ENCODE peak calls at places on chromosomes 3 and 15, in four cellular contexts. G is aorta, P is A549, Z is coronary artery. K is an unnamed sample.

GRCh38 chr3:163863146-163863545 is 1215.2 kb downstream of the SI start:
- DNase-seq in G (no peak), Z (no peak), P (no peak), K (no peak)

GRCh38 chr3:48938689-48939088 is 20.0 kb downstream of the ARIH2 start:
- DNase-seq in P (no peak), Z (no peak), G (no peak), K (no peak)

GRCh38 chr3:100297784-100298183 is 36.8 kb upstream of the NIT2 start:
- DNase-seq in P (no peak), G (no peak), Z (no peak), K (no peak)

GRCh38 chr15:78104566-78105500 is 12.5 kb downstream of the SH2D7 start:
- DNase-seq in G (peak), P (no peak), Z (no peak), K (peak)

GRCh38 chr3:80010021-80010420 is 242.2 kb upstream of the ROBO1 start:
- DNase-seq in P (no peak), G (no peak), Z (no peak), K (no peak)

GRCh38 chr3:123637131-123637530 is 52.3 kb upstream of the HACD2 start:
- DNase-seq in G (no peak), P (no peak), Z (no peak), K (no peak)

GRCh38 chr15:70097337-70098169 is at the start of gene TLE3:
- DNase-seq in G (peak), Z (peak), P (peak), K (peak)

GRCh38 chr3:150739200-150739863 is 23.6 kb downstream of the SIAH2 start:
- DNase-seq in G (no peak), P (no peak), Z (no peak), K (no peak)

GRCh38 chr3:171088984-171089754 is 62.6 kb upstream of the SLC2A2 start:
- DNase-seq in G (no peak), Z (no peak), P (no peak), K (no peak)

GRCh38 chr15:77870195-77871065 is 207.1 kb downstream of the TBC1D2B start:
- DNase-seq in G (peak), P (peak), Z (no peak), K (peak)

GRCh38 chr15:101710806-101711205 is 13.5 kb downstream of the TARS3 start:
- DNase-seq in Z (no peak), P (no peak), G (no peak), K (no peak)

GRCh38 chr3:128665362-128666021 is 14.9 kb upstream of the RPN1 start:
- DNase-seq in G (no peak), Z (no peak), P (no peak), K (no peak)

GRCh38 chr3:160720123-160720746 is 35.8 kb upstream of the PPM1L start:
- DNase-seq in P (no peak), Z (no peak), G (no peak), K (no peak)

GRCh38 chr3:115916866-115917265 is 293.6 kb downstream of the GAP43 start:
- DNase-seq in Z (no peak), G (no peak), P (no peak), K (no peak)

GRCh38 chr3:181330257-181330656 is 340.7 kb upstream of the DNAJC19 start:
- DNase-seq in P (no peak), Z (no peak), G (no peak), K (no peak)

GRCh38 chr15:64222573-64223361 is 59.9 kb upstream of the PPIB start:
- DNase-seq in G (no peak), Z (no peak), P (no peak), K (no peak)

GRCh38 chr3:69739204-69740102 is at the start of gene MITF:
- DNase-seq in Z (peak), G (peak), P (peak), K (peak)

GRCh38 chr3:60294181-60294580 is 957.1 kb downstream of the FHIT start:
- DNase-seq in Z (no peak), G (no peak), P (no peak), K (no peak)

GRCh38 chr15:58393196-58393790 is 38.5 kb upstream of the LIPC start:
- DNase-seq in P (no peak), Z (no peak), G (no peak), K (no peak)

GRCh38 chr3:169634618-169635236 is 28.8 kb downstream of the MECOM start:
- DNase-seq in Z (no peak), G (no peak), P (no peak), K (no peak)

GRCh38 chr15:64558460-64559179 is 98.2 kb downstream of the ZNF609 start:
- DNase-seq in G (no peak), Z (no peak), P (no peak), K (no peak)

GRCh38 chr15:40633178-40633577 is 39.1 kb downstream of the KNL1 start:
- DNase-seq in P (no peak), Z (no peak), G (no peak), K (no peak)

GRCh38 chr15:94164202-94164807 is 67.1 kb upstream of the MCTP2 start:
- DNase-seq in P (no peak), Z (no peak), G (no peak), K (no peak)

GRCh38 chr3:150203273-150203672 is 204.8 kb upstream of the TSC22D2 start:
- DNase-seq in G (no peak), P (no peak), Z (no peak), K (no peak)

GRCh38 chr15:82138306-82138705 is 92.5 kb upstream of the MEX3B start:
- DNase-seq in G (no peak), Z (no peak), P (no peak), K (no peak)

GRCh38 chr15:23801881-23802280 is 114.8 kb upstream of the NDN start:
- DNase-seq in G (no peak), P (no peak), Z (no peak), K (no peak)

GRCh38 chr3:45163481-45163880 is 17.3 kb upstream of the CDCP1 start:
- DNase-seq in P (no peak), Z (no peak), G (no peak), K (no peak)

GRCh38 chr3:33848624-33849347 is 50.4 kb downstream of the PDCD6IP start:
- DNase-seq in Z (no peak), G (no peak), P (no peak), K (no peak)

GRCh38 chr3:27479816-27480543 is 4.2 kb downstream of the SLC4A7 start:
- DNase-seq in P (no peak), G (no peak), Z (no peak), K (no peak)

GRCh38 chr3:176933704-176934103 is 263.6 kb downstream of the TBL1XR1 start:
- DNase-seq in G (no peak), P (no peak), Z (no peak), K (no peak)

GRCh38 chr3:17143893-17144664 is 259.3 kb downstream of the PLCL2 start:
- DNase-seq in P (no peak), Z (no peak), G (no peak), K (peak)

GRCh38 chr3:20327889-20328288 is 141.9 kb upstream of the SGO1 start:
- DNase-seq in G (no peak), P (no peak), Z (no peak), K (no peak)

GRCh38 chr15:61169904-61170695 is 59.0 kb downstream of the RORA start:
- DNase-seq in G (no peak), Z (no peak), P (no peak), K (no peak)

GRCh38 chr15:38471974-38472373 is 18.0 kb downstream of the FAM98B start:
- DNase-seq in G (no peak), Z (no peak), P (no peak), K (no peak)
- H3K27ac ChIP-seq in G (no peak), Z (no peak), P (no peak), K (no peak)

DNA sequence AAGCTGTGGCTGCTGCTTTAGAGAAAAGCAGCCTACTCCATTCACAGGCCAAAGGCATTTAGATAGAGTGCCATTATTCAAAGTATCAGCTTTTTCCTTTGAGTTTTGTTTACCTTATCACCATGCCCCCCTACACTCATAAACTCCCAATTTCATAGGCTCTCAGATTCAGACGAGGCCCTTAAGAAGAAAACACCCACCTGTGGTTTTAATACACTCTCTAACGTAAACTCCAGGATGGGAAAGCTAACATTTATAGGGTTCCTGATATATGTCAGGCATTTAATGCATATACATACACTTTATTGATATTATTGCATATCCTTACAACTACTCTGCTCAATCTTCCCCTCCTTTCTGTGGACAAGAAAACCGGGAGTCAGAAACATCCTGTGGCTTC is 130.2 kb upstream of the FOXB1 start:
- DNase-seq in G (no peak), Z (no peak), P (no peak), K (no peak)
- H3K27ac ChIP-seq in G (no peak), Z (no peak), P (no peak), K (no peak)

GRCh38 chr3:51269466-51269865 is 115.6 kb upstream of the MANF start:
- DNase-seq in Z (no peak), P (no peak), G (no peak), K (no peak)

GRCh38 chr3:51271172-51271571 is 113.9 kb upstream of the MANF start:
- DNase-seq in Z (no peak), G (no peak), P (no peak), K (no peak)

GRCh38 chr3:51274052-51274451 is 111.0 kb upstream of the MANF start:
- DNase-seq in G (no peak), Z (no peak), P (no peak), K (no peak)

GRCh38 chr3:51268132-51268531 is 117.0 kb upstream of the MANF start:
- DNase-seq in Z (no peak), G (no peak), P (no peak), K (no peak)

DNA sequence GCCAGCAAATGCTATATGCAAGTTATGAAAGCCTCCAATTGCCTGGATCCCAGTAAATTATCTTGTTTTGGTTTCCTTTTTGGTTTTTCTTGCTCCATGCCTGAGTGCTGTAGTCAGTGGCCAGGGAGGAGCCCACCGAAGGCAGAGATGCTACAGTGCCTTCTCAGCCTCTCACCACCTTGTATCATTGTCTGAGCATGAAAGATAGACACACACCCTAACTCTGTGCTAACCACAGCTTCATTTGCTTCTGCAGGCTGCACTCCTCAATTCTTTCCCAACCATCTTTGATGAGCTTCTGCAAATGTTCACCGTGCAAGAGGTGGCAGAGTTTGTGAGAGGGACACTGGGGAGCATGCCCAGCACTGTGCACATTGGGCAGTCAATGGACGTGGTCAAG is 114.5 kb upstream of the MANF start:
- DNase-seq in P (no peak), G (no peak), Z (no peak), K (no peak)
- H3K27ac ChIP-seq in P (no peak), G (no peak), Z (no peak), K (no peak)

GRCh38 chr3:47424434-47425382 is 43.9 kb downstream of the PTPN23 start:
- DNase-seq in P (no peak), Z (no peak), G (no peak), K (no peak)

GRCh38 chr3:47422743-47423142 is 41.9 kb downstream of the PTPN23 start:
- DNase-seq in P (no peak), Z (no peak), G (peak), K (no peak)

GRCh38 chr3:47421741-47422649 is 41.2 kb downstream of the PTPN23 start:
- DNase-seq in Z (no peak), P (peak), G (peak), K (no peak)

GRCh38 chr3:47425383-47425778 is 44.6 kb downstream of the PTPN23 start:
- DNase-seq in Z (no peak), P (no peak), G (no peak), K (no peak)

DNA sequence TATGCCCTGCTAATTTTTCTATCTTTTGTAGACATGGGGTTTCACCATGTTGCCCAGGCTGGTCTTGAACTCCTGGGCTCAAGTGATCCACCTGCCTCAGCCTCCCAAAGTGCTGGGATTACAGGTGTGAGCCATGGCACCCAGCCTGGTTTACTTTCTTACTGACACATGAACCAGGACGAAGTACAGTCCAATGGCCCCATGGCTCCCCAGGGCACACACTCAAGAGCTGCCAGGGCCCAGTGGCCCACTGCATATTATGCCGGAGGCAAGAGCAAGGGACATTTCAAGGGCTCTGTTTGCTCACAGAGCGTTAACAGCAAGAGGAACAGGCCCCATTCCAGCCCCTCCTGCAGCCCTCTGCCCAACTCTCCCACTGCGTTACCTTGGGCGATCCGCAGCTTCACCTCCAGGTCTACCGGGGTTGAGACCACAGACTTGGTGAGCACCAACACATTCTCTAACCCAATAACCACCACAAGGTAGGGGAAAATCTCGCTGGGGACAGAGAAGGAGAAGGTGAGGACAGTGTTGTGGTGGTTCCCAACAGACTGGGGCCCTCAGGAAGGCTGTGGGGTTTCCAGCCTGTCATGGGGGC is 42.8 kb downstream of the PTPN23 start:
- DNase-seq in G (peak), P (no peak), Z (no peak), K (no peak)
- H3K27ac ChIP-seq in G (no peak), P (no peak), Z (no peak), K (no peak)

DNA sequence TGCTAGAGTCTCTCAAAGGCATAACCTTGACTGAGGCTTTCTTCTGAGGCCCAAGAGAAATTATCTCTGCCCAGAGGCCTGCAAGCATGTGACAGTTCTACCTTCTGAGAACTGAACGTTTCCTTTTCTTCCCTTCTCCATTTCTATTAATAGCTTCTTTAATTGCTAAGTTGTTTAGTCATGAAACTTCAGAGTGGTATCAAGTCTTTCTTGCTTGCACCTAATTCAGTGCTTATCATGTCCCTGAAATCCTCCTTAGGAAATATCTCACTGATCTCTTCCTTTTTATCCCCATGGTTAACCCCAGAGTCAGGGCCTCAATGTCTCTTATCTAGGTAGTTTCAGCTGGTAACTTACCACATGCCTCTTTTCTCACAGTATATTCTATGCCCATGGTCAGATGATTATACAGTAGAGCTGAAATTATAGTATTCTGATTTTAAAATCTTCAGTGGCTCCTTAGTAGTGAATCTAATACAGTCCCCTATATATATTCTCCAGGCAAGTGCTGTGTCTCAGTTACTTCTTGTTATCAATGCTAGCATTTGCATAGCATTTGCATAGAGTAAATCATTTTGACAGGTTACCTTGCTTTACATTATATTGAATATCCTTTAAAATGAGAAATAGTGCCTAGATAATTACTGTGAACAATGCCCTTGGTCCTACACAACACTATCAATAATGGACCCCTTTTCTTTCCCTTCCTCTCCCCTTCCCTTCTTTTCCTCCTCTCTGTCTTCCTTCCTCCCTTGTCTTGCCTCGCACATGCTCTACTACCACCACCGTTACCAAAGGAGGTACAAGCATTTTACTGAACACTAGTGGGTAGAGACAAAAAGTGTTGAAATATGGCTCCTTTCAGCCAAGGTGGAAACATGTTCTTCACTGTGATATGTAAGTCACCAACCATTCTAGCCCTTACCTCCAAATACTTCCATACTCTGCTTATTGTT is 33.0 kb downstream of the KBTBD8 start:
- DNase-seq in G (no peak), P (no peak), Z (no peak), K (no peak)
- H3K27ac ChIP-seq in G (no peak), P (no peak), Z (no peak), K (no peak)

GRCh38 chr15:90202929-90203328 is 1.8 kb downstream of the SEMA4B start:
- DNase-seq in P (no peak), G (no peak), Z (no peak), K (no peak)
- H3K27ac ChIP-seq in P (no peak), G (no peak), Z (no peak), K (peak)

DNA sequence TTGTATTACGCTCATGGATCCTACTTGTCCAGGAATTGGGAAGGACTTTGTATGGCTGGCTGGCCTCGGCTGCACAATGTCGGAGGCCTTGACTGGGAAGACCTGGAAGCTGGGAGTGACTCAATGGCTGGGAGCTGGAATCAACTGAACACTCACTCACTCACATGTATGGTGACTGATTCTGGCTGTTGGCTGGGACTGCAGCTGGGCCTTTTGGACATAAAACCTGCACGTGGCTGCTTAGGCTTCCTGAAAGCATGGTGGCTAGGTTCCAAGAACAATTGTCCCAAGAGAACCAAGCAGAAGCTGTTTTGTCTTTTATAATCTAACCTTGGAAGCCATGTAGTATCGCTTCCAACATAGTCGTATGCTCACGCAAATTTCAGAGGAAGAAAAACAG is 38.0 kb upstream of the CMTM8 start:
- DNase-seq in Z (no peak), G (peak), P (no peak), K (no peak)
- H3K27ac ChIP-seq in Z (no peak), G (no peak), P (no peak), K (no peak)

DNA sequence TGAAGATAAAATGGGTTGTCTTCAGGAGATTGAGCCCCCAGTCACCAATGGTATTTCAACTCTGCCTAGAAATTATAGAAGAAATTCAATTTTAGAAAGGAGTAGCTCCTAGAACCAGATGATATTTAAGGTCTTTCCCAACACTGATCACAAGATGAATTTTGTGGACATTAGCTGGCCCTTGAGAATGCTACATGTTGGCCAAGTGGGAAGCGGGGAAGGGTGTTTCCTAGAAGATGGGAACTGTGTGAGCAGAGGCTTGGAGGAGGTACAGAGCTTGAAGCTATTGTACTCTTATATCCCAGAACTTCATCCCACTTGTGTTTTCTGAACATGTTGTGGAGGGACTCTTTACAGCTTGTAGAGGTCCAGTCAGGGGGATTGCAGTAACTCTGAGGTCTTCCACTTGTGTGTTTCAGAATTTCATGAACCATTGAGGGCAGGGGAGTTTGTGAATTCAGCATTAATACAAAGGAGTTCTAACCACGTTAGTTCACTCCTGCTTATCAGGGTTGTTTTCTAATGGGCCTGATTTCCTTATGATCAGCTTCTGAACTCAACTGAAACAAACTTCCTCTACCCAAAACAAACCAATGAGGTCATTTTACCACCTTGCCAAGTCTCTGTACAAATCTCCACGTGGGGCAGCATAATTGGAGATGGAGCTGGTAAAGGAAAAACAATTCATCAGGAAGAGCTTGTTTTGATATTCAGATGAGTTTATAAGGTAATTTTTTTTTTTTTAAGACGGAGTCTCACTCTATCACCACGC is 152.6 kb upstream of the TPM1 start:
- DNase-seq in Z (no peak), G (no peak), P (no peak), K (no peak)
- H3K27ac ChIP-seq in Z (no peak), G (no peak), P (peak), K (no peak)

K was measured in RWPE2.